ENCODE peak calls at places on chromosomes 7 and 10, in nine cellular contexts. One of them, this sample, is unnamed.

GRCh38 chr10:101062231-101063161 is 707 bp downstream of the KAZALD1 start:
- DNase-seq in nephron progenitor cell: peak
- DNase-seq in left lung: peak
- DNase-seq in BE2C: peak
- DNase-seq in cardiac fibroblast: peak
- DNase-seq in heart right ventricle: peak
- DNase-seq in B cell: peak
- DNase-seq in PC-3: peak
- DNase-seq in lower lobe of right lung: peak
- DNase-seq in this sample: peak

GRCh38 chr10:27661511-27662286 is 83.9 kb downstream of the MKX start:
- DNase-seq in nephron progenitor cell: no peak
- DNase-seq in left lung: no peak
- DNase-seq in BE2C: no peak
- DNase-seq in cardiac fibroblast: no peak
- DNase-seq in heart right ventricle: no peak
- DNase-seq in B cell: no peak
- DNase-seq in PC-3: peak
- DNase-seq in lower lobe of right lung: no peak
- DNase-seq in this sample: no peak

GRCh38 chr10:132482090-132482489 is 55.5 kb upstream of the INPP5A start:
- DNase-seq in nephron progenitor cell: no peak
- DNase-seq in left lung: peak
- DNase-seq in BE2C: no peak
- DNase-seq in cardiac fibroblast: peak
- DNase-seq in heart right ventricle: no peak
- DNase-seq in B cell: no peak
- DNase-seq in PC-3: peak
- DNase-seq in lower lobe of right lung: peak
- DNase-seq in this sample: no peak

GRCh38 chr10:114780610-114781184 is 40.9 kb upstream of the FHIP2A start:
- DNase-seq in nephron progenitor cell: no peak
- DNase-seq in left lung: no peak
- DNase-seq in BE2C: no peak
- DNase-seq in cardiac fibroblast: no peak
- DNase-seq in heart right ventricle: no peak
- DNase-seq in B cell: no peak
- DNase-seq in PC-3: no peak
- DNase-seq in lower lobe of right lung: no peak
- DNase-seq in this sample: no peak

GRCh38 chr10:126247454-126247975 is 140.8 kb downstream of the ADAM12 start:
- DNase-seq in nephron progenitor cell: no peak
- DNase-seq in left lung: peak
- DNase-seq in BE2C: no peak
- DNase-seq in cardiac fibroblast: peak
- DNase-seq in heart right ventricle: peak
- DNase-seq in B cell: no peak
- DNase-seq in PC-3: peak
- DNase-seq in lower lobe of right lung: peak
- DNase-seq in this sample: no peak

GRCh38 chr7:148142660-148143248 is 447.8 kb upstream of the C7orf33 start:
- DNase-seq in nephron progenitor cell: peak
- DNase-seq in left lung: no peak
- DNase-seq in BE2C: peak
- DNase-seq in cardiac fibroblast: peak
- DNase-seq in heart right ventricle: no peak
- DNase-seq in B cell: no peak
- DNase-seq in PC-3: peak
- DNase-seq in lower lobe of right lung: no peak
- DNase-seq in this sample: no peak

GRCh38 chr10:122558452-122558851 is 2.1 kb upstream of the DMBT1 start:
- DNase-seq in nephron progenitor cell: no peak
- DNase-seq in left lung: no peak
- DNase-seq in BE2C: no peak
- DNase-seq in cardiac fibroblast: no peak
- DNase-seq in heart right ventricle: no peak
- DNase-seq in B cell: no peak
- DNase-seq in PC-3: no peak
- DNase-seq in lower lobe of right lung: no peak
- DNase-seq in this sample: no peak

GRCh38 chr10:86936661-86937501 is 20.5 kb downstream of the MMRN2 start:
- DNase-seq in nephron progenitor cell: no peak
- DNase-seq in left lung: no peak
- DNase-seq in BE2C: no peak
- DNase-seq in cardiac fibroblast: peak
- DNase-seq in heart right ventricle: no peak
- DNase-seq in B cell: no peak
- DNase-seq in PC-3: no peak
- DNase-seq in lower lobe of right lung: no peak
- DNase-seq in this sample: no peak

GRCh38 chr7:149815661-149816266 is 22.4 kb upstream of the ZNF862 start:
- DNase-seq in nephron progenitor cell: no peak
- DNase-seq in left lung: no peak
- DNase-seq in BE2C: no peak
- DNase-seq in cardiac fibroblast: no peak
- DNase-seq in heart right ventricle: peak
- DNase-seq in B cell: no peak
- DNase-seq in PC-3: no peak
- DNase-seq in lower lobe of right lung: no peak
- DNase-seq in this sample: no peak

GRCh38 chr10:15182541-15183207 is 14.2 kb upstream of the NMT2 start:
- DNase-seq in nephron progenitor cell: no peak
- DNase-seq in left lung: no peak
- DNase-seq in BE2C: no peak
- DNase-seq in cardiac fibroblast: peak
- DNase-seq in heart right ventricle: no peak
- DNase-seq in B cell: no peak
- DNase-seq in PC-3: no peak
- DNase-seq in lower lobe of right lung: no peak
- DNase-seq in this sample: no peak

GRCh38 chr10:92699518-92700272 is 9.9 kb downstream of the HHEX start:
- DNase-seq in nephron progenitor cell: peak
- DNase-seq in left lung: no peak
- DNase-seq in BE2C: peak
- DNase-seq in cardiac fibroblast: peak
- DNase-seq in heart right ventricle: peak
- DNase-seq in B cell: peak
- DNase-seq in PC-3: peak
- DNase-seq in lower lobe of right lung: no peak
- DNase-seq in this sample: no peak

GRCh38 chr7:113010377-113010776 is 76.2 kb downstream of the GPR85 start:
- DNase-seq in nephron progenitor cell: no peak
- DNase-seq in left lung: no peak
- DNase-seq in BE2C: peak
- DNase-seq in cardiac fibroblast: no peak
- DNase-seq in heart right ventricle: no peak
- DNase-seq in B cell: no peak
- DNase-seq in PC-3: no peak
- DNase-seq in lower lobe of right lung: no peak
- DNase-seq in this sample: no peak

GRCh38 chr10:48748573-48748972 is 63.9 kb downstream of the WDFY4 start:
- DNase-seq in nephron progenitor cell: no peak
- DNase-seq in left lung: no peak
- DNase-seq in BE2C: no peak
- DNase-seq in cardiac fibroblast: no peak
- DNase-seq in heart right ventricle: no peak
- DNase-seq in B cell: peak
- DNase-seq in PC-3: no peak
- DNase-seq in lower lobe of right lung: peak
- DNase-seq in this sample: no peak

GRCh38 chr10:91214906-91215305 is 5.6 kb upstream of the PCGF5 start:
- DNase-seq in nephron progenitor cell: no peak
- DNase-seq in left lung: no peak
- DNase-seq in BE2C: no peak
- DNase-seq in cardiac fibroblast: no peak
- DNase-seq in heart right ventricle: no peak
- DNase-seq in B cell: no peak
- DNase-seq in PC-3: no peak
- DNase-seq in lower lobe of right lung: no peak
- DNase-seq in this sample: no peak

GRCh38 chr10:91219371-91220193 is 881 bp upstream of the PCGF5 start:
- DNase-seq in nephron progenitor cell: no peak
- DNase-seq in left lung: no peak
- DNase-seq in BE2C: no peak
- DNase-seq in cardiac fibroblast: peak
- DNase-seq in heart right ventricle: no peak
- DNase-seq in B cell: no peak
- DNase-seq in PC-3: no peak
- DNase-seq in lower lobe of right lung: no peak
- DNase-seq in this sample: no peak

GRCh38 chr10:91215384-91215783 is 5.1 kb upstream of the PCGF5 start:
- DNase-seq in nephron progenitor cell: no peak
- DNase-seq in left lung: no peak
- DNase-seq in BE2C: no peak
- DNase-seq in cardiac fibroblast: no peak
- DNase-seq in heart right ventricle: no peak
- DNase-seq in B cell: no peak
- DNase-seq in PC-3: no peak
- DNase-seq in lower lobe of right lung: no peak
- DNase-seq in this sample: no peak

GRCh38 chr10:91220954-91221696 is 662 bp downstream of the PCGF5 start:
- DNase-seq in nephron progenitor cell: no peak
- DNase-seq in left lung: peak
- DNase-seq in BE2C: peak
- DNase-seq in cardiac fibroblast: peak
- DNase-seq in heart right ventricle: no peak
- DNase-seq in B cell: no peak
- DNase-seq in PC-3: peak
- DNase-seq in lower lobe of right lung: peak
- DNase-seq in this sample: no peak

GRCh38 chr10:91220194-91220953 is at the start of gene PCGF5:
- DNase-seq in nephron progenitor cell: peak
- DNase-seq in left lung: peak
- DNase-seq in BE2C: peak
- DNase-seq in cardiac fibroblast: peak
- DNase-seq in heart right ventricle: peak
- DNase-seq in B cell: peak
- DNase-seq in PC-3: peak
- DNase-seq in lower lobe of right lung: peak
- DNase-seq in this sample: peak
- TF ChIP-seq CTCF in nephron progenitor cell: no peak
- TF ChIP-seq CTCF in left lung: peak
- TF ChIP-seq CTCF in BE2C: no peak
- TF ChIP-seq CTCF in cardiac fibroblast: no peak
- TF ChIP-seq CTCF in heart right ventricle: peak
- TF ChIP-seq CTCF in B cell: peak
- TF ChIP-seq CTCF in PC-3: no peak
- TF ChIP-seq CTCF in lower lobe of right lung: peak
- TF ChIP-seq CTCF in this sample: peak

GRCh38 chr7:70812511-70812910 is 319.4 kb upstream of the GALNT17 start:
- DNase-seq in nephron progenitor cell: no peak
- DNase-seq in left lung: no peak
- DNase-seq in BE2C: no peak
- DNase-seq in cardiac fibroblast: no peak
- DNase-seq in heart right ventricle: no peak
- DNase-seq in B cell: no peak
- DNase-seq in PC-3: no peak
- DNase-seq in lower lobe of right lung: no peak
- DNase-seq in this sample: no peak
- TF ChIP-seq CTCF in nephron progenitor cell: no peak
- TF ChIP-seq CTCF in left lung: no peak
- TF ChIP-seq CTCF in BE2C: peak
- TF ChIP-seq CTCF in cardiac fibroblast: no peak
- TF ChIP-seq CTCF in heart right ventricle: no peak
- TF ChIP-seq CTCF in B cell: no peak
- TF ChIP-seq CTCF in PC-3: no peak
- TF ChIP-seq CTCF in lower lobe of right lung: no peak
- TF ChIP-seq CTCF in this sample: no peak

GRCh38 chr7:85829817-85830432 is 643.1 kb upstream of the SEMA3D start:
- DNase-seq in nephron progenitor cell: no peak
- DNase-seq in left lung: no peak
- DNase-seq in BE2C: no peak
- DNase-seq in cardiac fibroblast: peak
- DNase-seq in heart right ventricle: no peak
- DNase-seq in B cell: no peak
- DNase-seq in PC-3: peak
- DNase-seq in lower lobe of right lung: no peak
- DNase-seq in this sample: no peak

GRCh38 chr7:85833071-85833470 is 646.2 kb upstream of the SEMA3D start:
- DNase-seq in nephron progenitor cell: no peak
- DNase-seq in left lung: no peak
- DNase-seq in BE2C: no peak
- DNase-seq in cardiac fibroblast: no peak
- DNase-seq in heart right ventricle: no peak
- DNase-seq in B cell: no peak
- DNase-seq in PC-3: no peak
- DNase-seq in lower lobe of right lung: no peak
- DNase-seq in this sample: no peak

GRCh38 chr7:85828654-85829053 is 641.8 kb upstream of the SEMA3D start:
- DNase-seq in nephron progenitor cell: no peak
- DNase-seq in left lung: no peak
- DNase-seq in BE2C: no peak
- DNase-seq in cardiac fibroblast: no peak
- DNase-seq in heart right ventricle: no peak
- DNase-seq in B cell: no peak
- DNase-seq in PC-3: peak
- DNase-seq in lower lobe of right lung: no peak
- DNase-seq in this sample: no peak

GRCh38 chr7:85830982-85831381 is 644.1 kb upstream of the SEMA3D start:
- DNase-seq in nephron progenitor cell: no peak
- DNase-seq in left lung: no peak
- DNase-seq in BE2C: no peak
- DNase-seq in cardiac fibroblast: no peak
- DNase-seq in heart right ventricle: no peak
- DNase-seq in B cell: no peak
- DNase-seq in PC-3: no peak
- DNase-seq in lower lobe of right lung: no peak
- DNase-seq in this sample: no peak

GRCh38 chr7:85829176-85829575 is 642.3 kb upstream of the SEMA3D start:
- DNase-seq in nephron progenitor cell: no peak
- DNase-seq in left lung: no peak
- DNase-seq in BE2C: no peak
- DNase-seq in cardiac fibroblast: no peak
- DNase-seq in heart right ventricle: no peak
- DNase-seq in B cell: no peak
- DNase-seq in PC-3: no peak
- DNase-seq in lower lobe of right lung: no peak
- DNase-seq in this sample: no peak
- TF ChIP-seq CTCF in nephron progenitor cell: no peak
- TF ChIP-seq CTCF in left lung: no peak
- TF ChIP-seq CTCF in BE2C: no peak
- TF ChIP-seq CTCF in cardiac fibroblast: no peak
- TF ChIP-seq CTCF in heart right ventricle: no peak
- TF ChIP-seq CTCF in B cell: no peak
- TF ChIP-seq CTCF in PC-3: no peak
- TF ChIP-seq CTCF in lower lobe of right lung: no peak
- TF ChIP-seq CTCF in this sample: no peak

DNA sequence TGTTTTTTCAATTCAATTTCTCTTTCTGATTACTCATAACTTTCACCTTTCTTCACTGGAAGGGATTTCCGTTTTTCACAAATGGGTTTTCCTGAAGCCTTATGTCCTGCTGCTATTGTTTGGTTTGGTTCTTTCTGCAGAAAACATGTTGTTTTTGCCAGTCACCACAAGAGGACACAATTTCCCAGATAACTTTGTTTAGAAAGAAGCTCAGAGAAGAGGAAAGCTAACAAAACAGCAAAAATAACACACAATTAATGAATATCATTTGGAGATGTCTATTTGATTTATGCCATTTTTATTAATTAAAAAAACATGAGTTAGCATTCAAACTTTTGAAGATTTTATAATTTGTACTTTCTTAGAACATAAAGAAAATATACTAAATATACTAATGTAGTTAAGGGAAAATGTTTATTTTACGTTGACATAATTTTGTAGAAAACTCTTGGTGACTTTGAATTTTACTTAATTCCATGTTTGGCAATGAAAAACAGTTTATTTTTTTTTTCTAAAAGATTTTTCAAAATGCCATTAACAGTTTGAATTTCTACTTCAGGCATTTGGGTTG is 4.7 kb upstream of the TWIST1 start:
- DNase-seq in nephron progenitor cell: no peak
- DNase-seq in left lung: no peak
- DNase-seq in BE2C: no peak
- DNase-seq in cardiac fibroblast: peak
- DNase-seq in heart right ventricle: no peak
- DNase-seq in B cell: no peak
- DNase-seq in PC-3: peak
- DNase-seq in lower lobe of right lung: no peak
- DNase-seq in this sample: no peak
- TF ChIP-seq CTCF in nephron progenitor cell: peak
- TF ChIP-seq CTCF in left lung: no peak
- TF ChIP-seq CTCF in BE2C: peak
- TF ChIP-seq CTCF in cardiac fibroblast: peak
- TF ChIP-seq CTCF in heart right ventricle: peak
- TF ChIP-seq CTCF in B cell: no peak
- TF ChIP-seq CTCF in PC-3: peak
- TF ChIP-seq CTCF in lower lobe of right lung: no peak
- TF ChIP-seq CTCF in this sample: peak

This sample was measured in GM10248.